ENCODE peak calls at places on chromosomes 13 and 19, in five cellular contexts. S is RCC 7860, Z is nephron progenitor cell, U is Calu3, H is foreskin melanocyte. I is an unnamed sample.

GRCh38 chr19:41997121-41997850 is 3.3 kb upstream of the ATP1A3 start:
- DNase-seq in S (no peak), Z (peak; percentile 89), U (peak; percentile 77), H (no peak), I (peak; percentile 28)

GRCh38 chr13:105972306-105972721 is 563.1 kb downstream of the EFNB2 start:
- DNase-seq in S (no peak), Z (no peak), U (no peak), H (no peak), I (peak; percentile 68)

GRCh38 chr19:38974599-38975213 is 836 bp downstream of the FBXO17 start:
- DNase-seq in S (no peak), Z (no peak), U (no peak), H (no peak), I (no peak)

GRCh38 chr19:12949363-12950284 is 4.0 kb downstream of the RAD23A start:
- DNase-seq in S (no peak), Z (no peak), U (no peak), H (no peak), I (no peak)

GRCh38 chr13:33285420-33286124 is at the start of gene STARD13:
- DNase-seq in S (peak; percentile 92), Z (peak; percentile 79), U (peak; percentile 88), H (peak; percentile 95), I (peak; percentile 97)

GRCh38 chr19:45768644-45769053 is 403 bp downstream of the SIX5 start:
- DNase-seq in S (no peak), Z (peak; percentile 69), U (peak; percentile 70), H (no peak), I (no peak)

GRCh38 chr19:5718032-5718578 is 1.8 kb downstream of the LONP1 start:
- DNase-seq in S (peak; percentile 49), Z (no peak), U (no peak), H (no peak), I (no peak)

GRCh38 chr19:49570138-49570856 is 10.1 kb downstream of the NOSIP start:
- DNase-seq in S (peak; percentile 68), Z (peak; percentile 60), U (peak; percentile 74), H (peak; percentile 67), I (peak; percentile 85)

GRCh38 chr19:30870861-30871260 is 478.4 kb downstream of the TSHZ3 start:
- DNase-seq in S (no peak), Z (no peak), U (no peak), H (no peak), I (no peak)

GRCh38 chr19:35856546-35857149 is at the start of gene KIRREL2:
- DNase-seq in S (no peak), Z (peak; percentile 85), U (peak; percentile 36), H (no peak), I (no peak)

GRCh38 chr13:46621133-46621532 is 68.2 kb downstream of the LRCH1 start:
- DNase-seq in S (no peak), Z (no peak), U (no peak), H (no peak), I (no peak)

GRCh38 chr19:52660981-52661380 is 22.8 kb upstream of the ZNF83 start:
- DNase-seq in S (peak; percentile 74), Z (no peak), U (no peak), H (no peak), I (no peak)

GRCh38 chr19:36169084-36169760 is 17.0 kb upstream of the COX7A1 start:
- DNase-seq in S (no peak), Z (no peak), U (no peak), H (no peak), I (peak; percentile 69)

GRCh38 chr19:12946092-12946845 is 607 bp downstream of the RAD23A start:
- DNase-seq in S (peak; percentile 64), Z (peak; percentile 82), U (peak; percentile 64), H (peak; percentile 49), I (peak; percentile 72)

GRCh38 chr19:40257096-40257517 is 28.0 kb downstream of the AKT2 start:
- DNase-seq in S (no peak), Z (no peak), U (peak; percentile 83), H (no peak), I (no peak)

GRCh38 chr13:66137384-66137783 is 1092.8 kb downstream of the PCDH9 start:
- DNase-seq in S (no peak), Z (no peak), U (no peak), H (no peak), I (no peak)

GRCh38 chr13:55577082-55577846 is 1563.5 kb upstream of the PRR20A start:
- DNase-seq in S (no peak), Z (peak; percentile 4), U (no peak), H (no peak), I (no peak)

GRCh38 chr19:45179063-45179847 is 671 bp downstream of the BLOC1S3 start:
- DNase-seq in S (no peak), Z (peak; percentile 61), U (peak; percentile 66), H (peak; percentile 22), I (no peak)

GRCh38 chr13:50894042-50894441 is 15.5 kb upstream of the RNASEH2B start:
- DNase-seq in S (no peak), Z (no peak), U (no peak), H (no peak), I (no peak)

GRCh38 chr13:21670006-21670882 is 629 bp upstream of the FGF9 start:
- DNase-seq in S (no peak), Z (peak; percentile 83), U (peak; percentile 52), H (no peak), I (peak; percentile 78)